ENCODE peak calls at places on chromosomes 1 and 21, in ten cellular contexts. S is colonic mucosa; F is esophagus squamous epithelium; Q is naive thymus-derived CD4-positive, alpha-beta T cell; H is HAP-1; D is psoas muscle; W is CD4-positive, alpha-beta memory T cell; Y is SK-N-SH; X is left ventricle myocardium inferior; P is sigmoid colon. N is an unnamed sample.

GRCh38 chr1:97770376-97770775 is 150.5 kb downstream of the DPYD start:
- DNase-seq in S (no peak), F (no peak), Q (no peak), H (no peak), D (no peak), W (no peak), Y (no peak), X (no peak), P (no peak), N (no peak)

GRCh38 chr1:7582439-7582972 is 188.6 kb upstream of the VAMP3 start:
- DNase-seq in S (no peak), F (no peak), Q (no peak), H (no peak), D (no peak), W (no peak), Y (no peak), X (no peak), P (peak; percentile 24), N (no peak)

GRCh38 chr1:113758631-113759340 is 500 bp downstream of the PHTF1 start:
- DNase-seq in S (peak; percentile 78), F (no peak), Q (peak; percentile 52), H (peak; percentile 81), D (peak; percentile 82), W (peak; percentile 65), Y (peak; percentile 82), X (peak; percentile 70), P (peak; percentile 80), N (peak; percentile 74)

GRCh38 chr1:225454733-225455132 is 26.9 kb upstream of the LBR start:
- DNase-seq in S (no peak), F (no peak), Q (no peak), H (no peak), D (peak; percentile 16), W (no peak), Y (no peak), X (no peak), P (peak; percentile 67), N (no peak)

GRCh38 chr21:36104306-36105300 is 30.3 kb upstream of the CBR3 start:
- DNase-seq in S (peak; percentile 45), F (no peak), Q (peak; percentile 64), H (peak; percentile 80), D (peak; percentile 72), W (peak; percentile 14), Y (peak; percentile 33), X (peak; percentile 46), P (no peak), N (peak; percentile 26)

GRCh38 chr1:21781971-21782867 is 730 bp downstream of the USP48 start:
- DNase-seq in S (peak; percentile 60), F (no peak), Q (no peak), H (peak; percentile 74), D (peak; percentile 73), W (peak; percentile 58), Y (peak; percentile 54), X (no peak), P (peak; percentile 28), N (no peak)

GRCh38 chr21:31184462-31184861 is 146.2 kb upstream of the KRTAP19-8 start:
- DNase-seq in S (no peak), F (no peak), Q (peak; percentile 61), H (no peak), D (no peak), W (peak; percentile 60), Y (peak; percentile 35), X (no peak), P (no peak), N (no peak)

GRCh38 chr1:153746174-153746573 is 18.3 kb downstream of the INTS3 start:
- DNase-seq in S (no peak), F (no peak), Q (no peak), H (no peak), D (no peak), W (no peak), Y (no peak), X (no peak), P (no peak), N (no peak)

GRCh38 chr1:185376840-185377635 is 60.0 kb upstream of the IVNS1ABP start:
- DNase-seq in S (no peak), F (no peak), Q (no peak), H (no peak), D (no peak), W (no peak), Y (no peak), X (no peak), P (no peak), N (no peak)

GRCh38 chr1:58818075-58818474 is 34.2 kb upstream of the JUN start:
- DNase-seq in S (no peak), F (no peak), Q (no peak), H (peak; percentile 27), D (no peak), W (no peak), Y (no peak), X (no peak), P (no peak), N (no peak)

GRCh38 chr1:235937123-235937522 is 70.4 kb upstream of the LYST start:
- DNase-seq in S (no peak), F (no peak), Q (no peak), H (no peak), D (no peak), W (no peak), Y (no peak), X (no peak), P (no peak), N (no peak)

GRCh38 chr1:235941852-235942624 is 75.3 kb upstream of the LYST start:
- DNase-seq in S (no peak), F (no peak), Q (no peak), H (no peak), D (no peak), W (no peak), Y (no peak), X (no peak), P (no peak), N (no peak)

GRCh38 chr1:235940282-235940681 is 73.6 kb upstream of the LYST start:
- DNase-seq in S (no peak), F (no peak), Q (no peak), H (no peak), D (no peak), W (no peak), Y (no peak), X (no peak), P (no peak), N (no peak)

GRCh38 chr1:235938714-235939487 is 72.2 kb upstream of the LYST start:
- DNase-seq in S (no peak), F (no peak), Q (no peak), H (no peak), D (no peak), W (no peak), Y (no peak), X (no peak), P (no peak), N (no peak)

DNA sequence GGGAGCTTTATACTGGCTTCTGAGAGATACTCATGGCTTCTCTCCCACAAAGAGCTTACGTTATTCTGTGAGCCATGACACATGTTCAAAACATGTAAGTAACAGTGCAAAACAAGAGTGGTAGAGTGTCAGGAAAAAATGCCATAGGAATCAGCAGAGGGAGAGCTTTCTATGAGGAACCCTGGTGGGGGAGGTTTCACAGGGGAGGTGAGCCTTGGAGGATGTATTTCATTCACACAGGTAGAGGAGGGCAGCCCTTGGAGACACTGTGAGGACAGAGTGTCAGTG is 72.7 kb upstream of the LYST start:
- DNase-seq in S (no peak), F (no peak), Q (no peak), H (no peak), D (no peak), W (no peak), Y (no peak), X (no peak), P (no peak), N (no peak)
- H3K9me3 ChIP-seq in S (no peaks in the 10 kb centered on the region), F (no peaks in the 10 kb centered on the region), Q (no peaks in the 10 kb centered on the region), H (no peaks in the 10 kb centered on the region), D (no peaks in the 10 kb centered on the region), W (no peaks in the 10 kb centered on the region), Y (no peaks in the 10 kb centered on the region), X (no peaks in the 10 kb centered on the region), P (no peaks in the 10 kb centered on the region), N (no peaks in the 10 kb centered on the region)

DNA sequence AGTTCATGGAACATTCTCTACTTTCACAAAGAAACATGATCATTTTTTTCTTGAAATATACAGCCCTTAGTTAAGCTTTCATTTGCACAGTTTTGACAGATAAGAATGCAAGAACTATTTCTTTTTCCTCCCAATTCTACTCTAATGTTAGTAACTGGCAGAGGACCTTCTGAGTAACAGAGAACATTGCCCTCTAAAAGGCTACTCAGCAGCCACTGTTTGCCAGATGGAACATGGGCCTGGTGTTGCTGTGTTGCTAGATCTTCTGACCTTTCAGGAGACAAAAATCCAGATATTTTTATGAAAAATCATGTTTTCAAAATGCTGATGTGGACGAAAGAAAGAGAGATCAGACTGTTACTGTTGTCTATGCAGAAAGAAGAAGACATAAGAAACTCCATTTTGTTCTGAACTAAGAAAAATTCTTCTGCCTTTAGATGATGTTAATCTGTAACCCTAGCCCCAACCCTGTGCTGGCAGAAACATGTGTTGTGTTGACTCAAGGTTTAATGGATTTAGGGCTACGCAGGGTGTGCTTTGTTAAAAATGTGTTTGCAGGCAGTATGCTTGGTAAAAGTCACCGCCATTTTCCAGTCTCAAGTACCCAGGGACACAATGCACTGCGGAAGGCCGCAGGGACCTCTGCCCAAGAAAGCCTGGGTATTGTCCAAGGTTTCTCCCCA is 2.9 kb upstream of the PRDX6 start:
- DNase-seq in S (peak; percentile 43), F (no peak), Q (no peak), H (no peak), D (no peak), W (no peak), Y (no peak), X (no peak), P (no peak), N (no peak)
- H3K4me3 ChIP-seq in S (no peak overlapping the region), F (no peak overlapping the region), Q (no peak overlapping the region), H (no peak overlapping the region), D (no peak overlapping the region), W (no peak overlapping the region), Y (peak overlapping the region; percentile 75), X (no peak overlapping the region), P (no peak overlapping the region), N (no peak overlapping the region)

DNA sequence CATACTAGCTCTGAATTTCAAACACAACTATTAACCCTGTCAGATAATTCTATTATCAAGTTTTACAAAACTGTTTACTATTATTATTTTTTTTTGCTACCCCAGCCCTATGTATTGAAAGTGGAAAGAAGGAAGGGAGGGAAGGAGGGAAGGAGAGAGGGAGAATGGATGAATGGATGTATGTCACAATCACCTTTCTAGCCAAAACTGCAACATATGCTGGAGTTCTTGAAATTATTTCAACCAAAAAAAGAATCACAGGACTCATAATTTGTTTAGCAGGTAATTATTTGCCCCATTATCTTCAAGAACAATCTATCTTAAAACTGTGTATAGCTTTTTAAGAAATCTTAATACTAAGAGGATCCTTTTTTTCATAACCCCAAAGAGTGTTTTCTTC is 5.4 kb downstream of the NRIP1 start:
- DNase-seq in S (no peak), F (no peak), Q (no peak), H (no peak), D (no peak), W (no peak), Y (no peak), X (no peak), P (no peak), N (no peak)
- H3K4me1 ChIP-seq in S (peaks cover 10% of the 10 kb centered on the region), F (peaks cover 79% of the 10 kb centered on the region), Q (peaks cover 50% of the 10 kb centered on the region), H (peaks cover 3% of the 10 kb centered on the region), D (peaks cover 86% of the 10 kb centered on the region), W (peaks cover 59% of the 10 kb centered on the region), Y (no peaks in the 10 kb centered on the region), X (peaks cover 100% of the 10 kb centered on the region), P (peaks cover 77% of the 10 kb centered on the region), N (peaks cover 19% of the 10 kb centered on the region)

DNA sequence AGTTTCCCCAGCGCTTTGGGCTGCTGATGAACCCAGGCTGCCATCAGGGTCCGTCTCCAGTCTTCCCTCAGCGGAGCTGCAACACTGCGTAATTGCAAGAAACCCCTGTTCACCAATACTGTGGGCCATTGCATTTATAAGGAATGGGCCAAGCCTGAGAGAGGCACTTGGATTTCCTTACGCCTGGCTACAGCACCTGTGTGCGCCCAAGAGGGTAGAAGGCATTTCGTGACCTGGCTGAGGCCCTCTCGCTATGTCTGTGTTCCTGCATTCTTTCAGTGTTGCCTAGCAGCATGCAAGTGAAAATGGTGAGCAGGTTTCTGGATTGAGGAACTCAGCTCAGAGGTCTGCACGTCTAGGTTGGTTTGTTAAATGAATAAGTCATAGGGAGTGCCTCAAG is 12.0 kb upstream of the OR2W3 start:
- DNase-seq in S (no peak), F (no peak), Q (no peak), H (no peak), D (no peak), W (no peak), Y (no peak), X (no peak), P (no peak), N (no peak)
- H3K9me3 ChIP-seq in S (no peaks in the 10 kb centered on the region), F (no peaks in the 10 kb centered on the region), Q (no peaks in the 10 kb centered on the region), H (no peaks in the 10 kb centered on the region), D (no peaks in the 10 kb centered on the region), W (no peaks in the 10 kb centered on the region), Y (no peaks in the 10 kb centered on the region), X (no peaks in the 10 kb centered on the region), P (no peaks in the 10 kb centered on the region), N (no peaks in the 10 kb centered on the region)

N was measured in pancreas.